ENCODE peak calls at places on chromosomes 12 and 14, in seven cellular contexts. C, A, D, S, U, K and X are unnamed samples.
A peak's percentile ranks its signal among the peaks of the same experiment; 100 is the strongest.

GRCh38 chr12:123200414-123200813 is 32.5 kb downstream of the MPHOSPH9 start:
- ATAC-seq in C (no peak), A (no peak), D (no peak), S (no peak), U (no peak), K (no peak), X (no peak)

GRCh38 chr14:73696466-73697390 is 17.5 kb downstream of the PNMA1 start:
- ATAC-seq in C (no peak), A (peak; percentile 79), D (peak; percentile 83), S (no peak), U (peak; percentile 67), K (no peak), X (no peak)

GRCh38 chr14:74062809-74063150 is 21.5 kb downstream of the ALDH6A1 start:
- ATAC-seq in C (no peak), A (peak; percentile 37), D (no peak), S (no peak), U (no peak), K (no peak), X (no peak)

GRCh38 chr12:75170786-75171185 is 38.9 kb downstream of the KCNC2 start:
- ATAC-seq in C (no peak), A (no peak), D (no peak), S (no peak), U (no peak), K (no peak), X (no peak)

GRCh38 chr12:79441534-79441933 is 249.2 kb downstream of the PAWR start:
- ATAC-seq in C (no peak), A (no peak), D (no peak), S (no peak), U (no peak), K (no peak), X (no peak)

GRCh38 chr12:49983892-49984291 is 11.1 kb downstream of the AQP6 start:
- ATAC-seq in C (no peak), A (peak; percentile 55), D (peak; percentile 67), S (peak; percentile 59), U (peak; percentile 46), K (peak; percentile 53), X (peak; percentile 63)

GRCh38 chr12:68231229-68231628 is 5.6 kb upstream of the IL26 start:
- ATAC-seq in C (no peak), A (no peak), D (no peak), S (no peak), U (no peak), K (no peak), X (no peak)

GRCh38 chr12:46197876-46198275 is 71.0 kb downstream of the SLC38A1 start:
- ATAC-seq in C (no peak), A (no peak), D (no peak), S (no peak), U (no peak), K (no peak), X (no peak)

GRCh38 chr12:68080577-68080976 is 79.0 kb downstream of the IFNG start:
- ATAC-seq in C (no peak), A (no peak), D (no peak), S (no peak), U (no peak), K (no peak), X (no peak)

GRCh38 chr12:55720894-55721444 is 776 bp downstream of the RDH5 start:
- ATAC-seq in C (peak; percentile 66), A (peak; percentile 78), D (peak; percentile 54), S (peak; percentile 44), U (peak; percentile 53), K (peak; percentile 69), X (peak; percentile 53)

GRCh38 chr14:100079606-100080005 is 14.4 kb downstream of the EVL start:
- ATAC-seq in C (no peak), A (no peak), D (no peak), S (no peak), U (no peak), K (no peak), X (no peak)

GRCh38 chr12:49010092-49010668 is 8.4 kb downstream of the PRKAG1 start:
- ATAC-seq in C (peak; percentile 51), A (peak; percentile 16), D (no peak), S (no peak), U (no peak), K (peak; percentile 79), X (no peak)

GRCh38 chr12:75996907-75997447 is 34.6 kb downstream of the PHLDA1 start:
- ATAC-seq in C (no peak), A (no peak), D (peak; percentile 83), S (peak; percentile 44), U (peak; percentile 36), K (no peak), X (no peak)

GRCh38 chr14:92323031-92323915 is at the start of gene SLC24A4:
- ATAC-seq in C (peak; percentile 78), A (peak; percentile 74), D (peak; percentile 61), S (no peak), U (peak; percentile 17), K (peak; percentile 64), X (no peak)